ENCODE peak calls at places on chromosomes 4 and X, in ten cellular contexts. S, E, T, I, G, D, H, R, W and U are unnamed samples.

GRCh38 chr4:16597829-16598228 is 300.6 kb downstream of the LDB2 start:
- DNase-seq in E (peak; percentile 4), I (no peak), D (no peak), G (no peak), R (no peak), S (no peak), H (no peak), T (no peak), W (no peak), U (peak; percentile 77)

GRCh38 chr4:137065306-137065705 is 467.0 kb downstream of the PCDH18 start:
- DNase-seq in H (no peak), S (no peak), W (no peak), T (no peak), I (no peak), R (no peak), G (no peak), E (no peak), D (no peak), U (no peak)

GRCh38 chr4:158253350-158253980 is 43.2 kb downstream of the TMEM144 start:
- DNase-seq in R (peak; percentile 59), E (peak; percentile 53), I (no peak), T (peak; percentile 73), G (peak; percentile 65), W (peak; percentile 15), S (peak; percentile 41), H (peak; percentile 55), D (peak; percentile 16), U (peak; percentile 77)

GRCh38 chrX:153499876-153500275 is 5.1 kb downstream of the BGN start:
- DNase-seq in E (no peak), S (no peak), D (no peak), G (no peak), R (no peak), W (no peak), I (peak; percentile 62), H (peak; percentile 41), T (peak; percentile 19), U (no peak)

GRCh38 chr4:14025093-14025492 is 397.6 kb upstream of the BOD1L1 start:
- DNase-seq in W (no peak), H (no peak), S (no peak), I (no peak), T (no peak), E (no peak), R (no peak), G (no peak), D (no peak), U (no peak)

GRCh38 chr4:54318904-54319303 is 89.8 kb downstream of the PDGFRA start:
- DNase-seq in R (peak; percentile 21), T (peak; percentile 44), I (no peak), S (peak; percentile 18), G (peak; percentile 65), W (peak; percentile 46), E (peak; percentile 29), D (no peak), H (peak; percentile 15), U (peak; percentile 43)

GRCh38 chrX:126719208-126719607 is 100.3 kb upstream of the PRR32 start:
- DNase-seq in G (no peak), H (no peak), T (no peak), R (no peak), W (no peak), S (no peak), I (no peak), E (no peak), D (no peak), U (no peak)

GRCh38 chrX:28586891-28587635 is at the start of gene IL1RAPL1:
- DNase-seq in E (no peak), I (no peak), T (peak; percentile 23), G (peak; percentile 9), D (no peak), R (peak; percentile 12), H (no peak), W (no peak), S (no peak), U (peak; percentile 64)

GRCh38 chrX:131762802-131763234 is 218.9 kb downstream of the OR13H1 start:
- DNase-seq in E (no peak), S (peak; percentile 83), I (no peak), T (no peak), W (no peak), H (no peak), G (peak; percentile 86), D (peak; percentile 78), R (peak; percentile 72), U (no peak)

GRCh38 chr4:2226261-2226660 is 15.7 kb downstream of the HAUS3 start:
- DNase-seq in D (no peak), S (no peak), I (no peak), T (no peak), W (no peak), G (no peak), H (no peak), E (no peak), R (no peak), U (no peak)

GRCh38 chrX:153495903-153496629 is 1.3 kb downstream of the BGN start:
- DNase-seq in W (no peak), I (no peak), T (no peak), G (no peak), E (no peak), S (no peak), R (no peak), H (no peak), D (no peak), U (no peak)

GRCh38 chr4:140359571-140360427 is 13.6 kb upstream of the SCOC start:
- DNase-seq in D (peak; percentile 66), H (peak; percentile 92), S (peak; percentile 63), R (peak; percentile 90), E (peak; percentile 78), T (peak; percentile 93), G (peak; percentile 84), I (peak; percentile 68), W (peak; percentile 38), U (peak; percentile 94)

GRCh38 chr4:109972786-109973528 is 60.3 kb downstream of the EGF start:
- DNase-seq in D (no peak), H (no peak), W (peak; percentile 21), G (no peak), R (no peak), E (peak; percentile 21), T (no peak), I (no peak), S (no peak), U (no peak)
- H3K4me3 ChIP-seq in D (no peak overlapping the region), H (no peak overlapping the region), W (no peak overlapping the region), G (no peak overlapping the region), R (no peak overlapping the region), E (peak overlapping the region; percentile 35), T (no peak overlapping the region), I (no peak overlapping the region), S (no peak overlapping the region), U (no peak overlapping the region)

GRCh38 chr4:4950891-4951290 is 68.4 kb downstream of the CYTL1 start:
- DNase-seq in H (no peak), W (no peak), S (no peak), T (peak; percentile 69), G (no peak), E (no peak), R (no peak), D (no peak), I (no peak), U (no peak)
- H3K36me3 ChIP-seq in H (no peaks in the 10 kb centered on the region), W (no peaks in the 10 kb centered on the region), S (no peaks in the 10 kb centered on the region), T (no peaks in the 10 kb centered on the region), G (no peaks in the 10 kb centered on the region), E (no peaks in the 10 kb centered on the region), R (no peaks in the 10 kb centered on the region), D (no peaks in the 10 kb centered on the region), I (no peaks in the 10 kb centered on the region), U (no peaks in the 10 kb centered on the region)

GRCh38 chr4:48342559-48342878 is 1.2 kb downstream of the SLAIN2 start:
- DNase-seq in S (no peak), D (peak; percentile 10), G (peak; percentile 22), R (no peak), I (no peak), H (no peak), T (no peak), E (no peak), W (peak; percentile 10), U (no peak)

GRCh38 chr4:48341776-48342558 is 638 bp downstream of the SLAIN2 start:
- DNase-seq in I (peak; percentile 79), H (peak; percentile 72), G (peak; percentile 45), R (peak; percentile 58), W (peak; percentile 75), E (no peak), T (peak; percentile 45), S (no peak), D (peak; percentile 4), U (peak; percentile 77)

GRCh38 chr4:48345542-48345941 is 4.2 kb downstream of the SLAIN2 start:
- DNase-seq in H (no peak), T (no peak), G (no peak), R (no peak), D (no peak), E (no peak), W (no peak), I (no peak), S (no peak), U (no peak)

GRCh38 chr4:48343035-48343434 is 1.7 kb downstream of the SLAIN2 start:
- DNase-seq in R (no peak), T (no peak), D (no peak), E (no peak), H (no peak), G (no peak), W (no peak), S (no peak), I (no peak), U (no peak)

GRCh38 chr4:48343531-48343930 is 2.2 kb downstream of the SLAIN2 start:
- DNase-seq in I (no peak), T (no peak), G (no peak), S (no peak), H (no peak), D (no peak), E (no peak), W (no peak), R (no peak), U (no peak)
- H3K4me3 ChIP-seq in I (peak overlapping the region; percentile 95), T (no peak overlapping the region), G (no peak overlapping the region), S (no peak overlapping the region), H (peak overlapping the region; percentile 95), D (no peak overlapping the region), E (no peak overlapping the region), W (no peak overlapping the region), R (no peak overlapping the region), U (peak overlapping the region; percentile 89)

DNA sequence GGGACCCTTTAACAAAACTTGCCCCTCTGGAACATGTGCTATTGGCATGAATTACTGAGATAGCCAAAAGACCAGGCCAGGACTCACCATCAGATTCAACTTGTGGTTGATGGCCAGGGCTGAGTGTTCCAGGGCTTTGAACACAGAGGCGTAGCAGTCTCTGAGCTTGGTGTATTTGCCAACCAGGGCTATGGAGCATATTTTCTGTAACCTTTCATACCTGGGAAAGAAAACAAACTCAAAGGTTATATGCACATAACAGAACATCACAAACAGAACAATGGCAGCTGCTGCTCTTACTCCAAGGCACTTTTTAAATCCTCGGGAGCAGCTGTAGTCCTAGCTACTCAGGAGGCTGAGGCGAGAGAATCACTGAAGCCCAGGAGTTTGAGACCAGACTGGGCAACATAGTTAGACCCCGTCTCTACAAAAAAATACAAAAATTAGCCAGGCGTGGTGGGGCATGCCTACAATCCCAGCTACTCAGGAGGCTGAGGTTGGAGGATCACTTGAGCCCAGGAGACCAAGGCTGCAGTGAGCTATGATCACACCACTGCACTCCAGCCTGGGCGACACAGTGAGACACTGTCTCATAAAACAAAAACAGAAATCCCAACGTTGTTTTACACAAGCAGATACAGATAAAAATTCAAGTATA is 29.3 kb downstream of the CTPS2 start:
- DNase-seq in E (peak; percentile 30), G (no peak), R (no peak), S (no peak), D (no peak), T (no peak), H (no peak), I (no peak), W (no peak), U (no peak)
- H3K36me3 ChIP-seq in E (peaks cover 22% of the 10 kb centered on the region), G (no peaks in the 10 kb centered on the region), R (no peaks in the 10 kb centered on the region), S (no peaks in the 10 kb centered on the region), D (no peaks in the 10 kb centered on the region), T (no peaks in the 10 kb centered on the region), H (no peaks in the 10 kb centered on the region), I (peaks cover 48% of the 10 kb centered on the region), W (peaks cover 38% of the 10 kb centered on the region), U (peaks cover 62% of the 10 kb centered on the region)